ENCODE peak calls at places on chromosomes 4 and X, in seven cellular contexts. O, A, E, G, Z, C and R are unnamed samples.

GRCh38 chr4:101853028-101853427 is 62.5 kb downstream of the BANK1 start:
- DNase-seq in O (no peak), A (no peak), E (no peak), G (no peak), Z (no peak), C (no peak), R (no peak)

GRCh38 chr4:111398906-111399330 is 746.3 kb upstream of the FAM241A start:
- DNase-seq in O (no peak), A (no peak), E (no peak), G (peak; percentile 45), Z (peak; percentile 18), C (no peak), R (no peak)

GRCh38 chr4:59646082-59646481 is 1554.0 kb upstream of the ADGRL3 start:
- DNase-seq in O (no peak), A (no peak), E (no peak), G (no peak), Z (no peak), C (no peak), R (no peak)

GRCh38 chr4:105944535-105944934 is 49.3 kb downstream of the NPNT start:
- DNase-seq in O (no peak), A (no peak), E (no peak), G (peak; percentile 76), Z (peak; percentile 84), C (no peak), R (no peak)

GRCh38 chr4:176735300-176735699 is 57.4 kb downstream of the VEGFC start:
- DNase-seq in O (no peak), A (no peak), E (no peak), G (peak; percentile 47), Z (peak; percentile 53), C (peak; percentile 57), R (no peak)

GRCh38 chrX:13376857-13377441 is 57.1 kb upstream of the ATXN3L start:
- DNase-seq in O (peak; percentile 88), A (no peak), E (no peak), G (peak; percentile 95), Z (peak; percentile 98), C (peak; percentile 60), R (peak; percentile 39)

GRCh38 chr4:189069782-189070181 is 870.9 kb upstream of the FRG1 start:
- DNase-seq in O (no peak), A (no peak), E (no peak), G (no peak), Z (no peak), C (no peak), R (no peak)

GRCh38 chr4:133186845-133187244 is 37.8 kb downstream of the PCDH10 start:
- DNase-seq in O (no peak), A (no peak), E (no peak), G (peak; percentile 47), Z (peak; percentile 70), C (no peak), R (no peak)

GRCh38 chrX:119693996-119694451 is 1.1 kb upstream of the SEPTIN6 start:
- DNase-seq in O (no peak), A (no peak), E (peak; percentile 43), G (no peak), Z (no peak), C (no peak), R (no peak)

GRCh38 chrX:136625246-136625645 is 22.7 kb upstream of the CD40LG start:
- DNase-seq in O (no peak), A (no peak), E (no peak), G (no peak), Z (no peak), C (no peak), R (no peak)

GRCh38 chr4:30396772-30397475 is 323.2 kb upstream of the PCDH7 start:
- DNase-seq in O (no peak), A (no peak), E (no peak), G (no peak), Z (peak; percentile 42), C (no peak), R (no peak)

GRCh38 chr4:88960576-88960975 is 96.4 kb downstream of the FAM13A start:
- DNase-seq in O (peak; percentile 22), A (no peak), E (no peak), G (no peak), Z (no peak), C (no peak), R (no peak)

GRCh38 chr4:162699629-162700028 is 467.1 kb downstream of the NAF1 start:
- DNase-seq in O (no peak), A (no peak), E (no peak), G (no peak), Z (no peak), C (no peak), R (no peak)

GRCh38 chr4:182795446-182796238 is 121.5 kb downstream of the DCTD start:
- DNase-seq in O (no peak), A (no peak), E (no peak), G (no peak), Z (no peak), C (no peak), R (no peak)

GRCh38 chr4:113540859-113541258 is 220.7 kb downstream of the CAMK2D start:
- DNase-seq in O (no peak), A (peak; percentile 26), E (no peak), G (no peak), Z (peak; percentile 35), C (no peak), R (no peak)

GRCh38 chr4:6372649-6373525 is 99.5 kb downstream of the PPP2R2C start:
- DNase-seq in O (peak; percentile 5), A (peak; percentile 54), E (no peak), G (peak; percentile 13), Z (peak; percentile 2), C (no peak), R (peak; percentile 26)

GRCh38 chr4:36227913-36228312 is 16.4 kb downstream of the ARAP2 start:
- DNase-seq in O (no peak), A (no peak), E (no peak), G (no peak), Z (no peak), C (no peak), R (no peak)

GRCh38 chr4:184190711-184191110 is 27.0 kb downstream of the ENPP6 start:
- DNase-seq in O (no peak), A (no peak), E (no peak), G (no peak), Z (no peak), C (no peak), R (no peak)

GRCh38 chr4:8039290-8039689 is 99.6 kb upstream of the AFAP1 start:
- DNase-seq in O (no peak), A (no peak), E (no peak), G (no peak), Z (no peak), C (no peak), R (no peak)

GRCh38 chrX:72271812-72272211 is 5.2 kb downstream of the RPS4X start:
- DNase-seq in O (no peak), A (no peak), E (no peak), G (no peak), Z (no peak), C (no peak), R (no peak)

GRCh38 chrX:72274526-72274925 is 2.5 kb downstream of the RPS4X start:
- DNase-seq in O (no peak), A (no peak), E (no peak), G (no peak), Z (peak; percentile 35), C (no peak), R (no peak)

GRCh38 chrX:72271091-72271490 is 6.0 kb downstream of the RPS4X start:
- DNase-seq in O (no peak), A (no peak), E (no peak), G (no peak), Z (no peak), C (no peak), R (no peak)

GRCh38 chrX:72272868-72273267 is 4.2 kb downstream of the RPS4X start:
- DNase-seq in O (no peak), A (no peak), E (no peak), G (no peak), Z (peak; percentile 61), C (no peak), R (no peak)

DNA sequence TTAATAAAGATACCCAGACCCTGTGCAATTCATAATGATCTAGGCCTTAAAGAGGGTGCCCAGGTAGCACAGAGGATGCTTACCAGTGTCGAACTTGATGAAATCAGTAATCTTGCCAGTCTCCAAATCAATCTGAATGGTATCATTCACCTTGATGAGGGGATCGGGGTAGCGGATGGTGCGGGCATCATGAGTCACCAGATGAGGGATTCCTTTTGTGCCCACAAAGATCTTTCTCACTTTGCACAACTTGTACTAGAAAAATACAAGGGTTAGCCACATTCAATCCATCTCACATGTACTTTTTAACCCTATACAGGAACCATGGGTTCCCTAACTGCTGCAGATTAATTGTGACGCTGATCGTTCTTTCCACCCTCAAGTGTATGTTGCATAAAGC is 3.3 kb downstream of the RPS4X start:
- DNase-seq in O (no peak), A (no peak), E (no peak), G (no peak), Z (no peak), C (no peak), R (no peak)
- H3K4me3 ChIP-seq in O (no peak overlapping the region), A (no peak overlapping the region), E (no peak overlapping the region), G (peak overlapping the region; percentile 88), Z (peak overlapping the region; percentile 88), C (no peak overlapping the region), R (no peak overlapping the region)

GRCh38 chr4:107896158-107896645 is 35.1 kb upstream of the CYP2U1 start:
- DNase-seq in O (no peak), A (peak; percentile 92), E (no peak), G (peak; percentile 82), Z (peak; percentile 100), C (peak; percentile 94), R (no peak)

GRCh38 chr4:107891299-107891698 is 40.0 kb upstream of the CYP2U1 start:
- DNase-seq in O (no peak), A (no peak), E (no peak), G (no peak), Z (no peak), C (no peak), R (no peak)

GRCh38 chr4:107894138-107894603 is 37.2 kb upstream of the CYP2U1 start:
- DNase-seq in O (no peak), A (no peak), E (no peak), G (no peak), Z (no peak), C (no peak), R (no peak)

GRCh38 chr4:107890779-107891178 is 40.6 kb upstream of the CYP2U1 start:
- DNase-seq in O (peak; percentile 24), A (no peak), E (no peak), G (no peak), Z (no peak), C (no peak), R (no peak)

GRCh38 chr4:107893171-107894137 is 37.9 kb upstream of the CYP2U1 start:
- DNase-seq in O (no peak), A (no peak), E (no peak), G (no peak), Z (no peak), C (no peak), R (no peak)
- H3K9me3 ChIP-seq in O (peaks cover 10% of the 10 kb centered on the region), A (peaks cover 3% of the 10 kb centered on the region), E (no peaks in the 10 kb centered on the region), G (peaks cover 9% of the 10 kb centered on the region), Z (no peaks in the 10 kb centered on the region), C (no peaks in the 10 kb centered on the region), R (peaks cover 4% of the 10 kb centered on the region)

DNA sequence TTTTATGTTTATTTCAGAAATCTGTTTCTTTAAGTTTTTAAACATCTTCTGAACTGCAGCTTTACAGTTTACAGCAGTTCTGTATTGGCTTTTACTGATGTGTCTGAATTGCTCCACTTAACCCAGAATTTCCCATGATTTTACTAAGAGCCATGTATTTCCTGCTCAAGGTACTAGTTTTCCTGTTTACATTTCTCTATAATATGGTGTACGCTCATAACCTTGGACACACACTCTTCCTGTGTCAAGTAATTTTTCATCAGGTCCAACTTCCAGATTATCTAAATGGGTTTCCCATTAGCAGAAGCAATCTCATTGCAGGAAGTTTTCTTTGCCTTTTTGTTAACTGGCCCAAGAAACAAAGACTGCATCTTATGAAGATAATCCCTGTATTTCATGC is 12.3 kb downstream of the ELF2 start:
- DNase-seq in O (no peak), A (no peak), E (no peak), G (no peak), Z (no peak), C (no peak), R (no peak)
- H3K4me1 ChIP-seq in O (peaks cover 16% of the 10 kb centered on the region), A (peaks cover 3% of the 10 kb centered on the region), E (no peaks in the 10 kb centered on the region), G (peaks cover 13% of the 10 kb centered on the region), Z (no peaks in the 10 kb centered on the region), C (peaks cover 8% of the 10 kb centered on the region), R (no peaks in the 10 kb centered on the region)

GRCh38 chrX:48575642-48576041 is 1.4 kb downstream of the RBM3 start:
- DNase-seq in O (no peak), A (no peak), E (no peak), G (no peak), Z (no peak), C (no peak), R (no peak)
- H3K4me3 ChIP-seq in O (peak overlapping the region; percentile 95), A (peak overlapping the region; percentile 90), E (peak overlapping the region; percentile 75), G (peak overlapping the region; percentile 89), Z (peak overlapping the region; percentile 98), C (peak overlapping the region; percentile 82), R (peak overlapping the region; percentile 83)